ENCODE peak calls at places on chromosomes 5 and 9, in seven cellular contexts. One of them, this sample, is unnamed.

GRCh38 chr5:79133121-79133656 is 21.6 kb downstream of the BHMT start:
- DNase-seq in heart right ventricle: no peak
- DNase-seq in neural progenitor cell: peak
- DNase-seq in lower lobe of right lung: no peak
- DNase-seq in lung: no peak
- DNase-seq in sigmoid colon: no peak
- DNase-seq in substantia nigra: no peak
- DNase-seq in this sample: peak

GRCh38 chr9:88396836-88397577 is 8.8 kb downstream of the SPIN1 start:
- DNase-seq in heart right ventricle: no peak
- DNase-seq in neural progenitor cell: no peak
- DNase-seq in lower lobe of right lung: no peak
- DNase-seq in lung: no peak
- DNase-seq in sigmoid colon: no peak
- DNase-seq in substantia nigra: no peak
- DNase-seq in this sample: peak

GRCh38 chr5:145449794-145450193 is 385.3 kb downstream of the PRELID2 start:
- DNase-seq in heart right ventricle: no peak
- DNase-seq in neural progenitor cell: no peak
- DNase-seq in lower lobe of right lung: no peak
- DNase-seq in lung: no peak
- DNase-seq in sigmoid colon: no peak
- DNase-seq in substantia nigra: no peak
- DNase-seq in this sample: no peak

GRCh38 chr5:145975361-145976066 is 39.1 kb downstream of the SH3RF2 start:
- DNase-seq in heart right ventricle: no peak
- DNase-seq in neural progenitor cell: no peak
- DNase-seq in lower lobe of right lung: no peak
- DNase-seq in lung: no peak
- DNase-seq in sigmoid colon: no peak
- DNase-seq in substantia nigra: no peak
- DNase-seq in this sample: peak

GRCh38 chr9:15509931-15510788 is 610 bp downstream of the PSIP1 start:
- DNase-seq in heart right ventricle: peak
- DNase-seq in neural progenitor cell: peak
- DNase-seq in lower lobe of right lung: peak
- DNase-seq in lung: peak
- DNase-seq in sigmoid colon: peak
- DNase-seq in substantia nigra: peak
- DNase-seq in this sample: peak

GRCh38 chr5:124655943-124656459 is 90.4 kb downstream of the ZNF608 start:
- DNase-seq in heart right ventricle: no peak
- DNase-seq in neural progenitor cell: no peak
- DNase-seq in lower lobe of right lung: no peak
- DNase-seq in lung: peak
- DNase-seq in sigmoid colon: no peak
- DNase-seq in substantia nigra: no peak
- DNase-seq in this sample: peak

GRCh38 chr5:57499262-57500050 is 16.8 kb upstream of the ACTBL2 start:
- DNase-seq in heart right ventricle: peak
- DNase-seq in neural progenitor cell: peak
- DNase-seq in lower lobe of right lung: no peak
- DNase-seq in lung: no peak
- DNase-seq in sigmoid colon: no peak
- DNase-seq in substantia nigra: no peak
- DNase-seq in this sample: no peak

GRCh38 chr9:114252394-114252793 is 70.5 kb upstream of the ORM1 start:
- DNase-seq in heart right ventricle: no peak
- DNase-seq in neural progenitor cell: no peak
- DNase-seq in lower lobe of right lung: no peak
- DNase-seq in lung: no peak
- DNase-seq in sigmoid colon: no peak
- DNase-seq in substantia nigra: no peak
- DNase-seq in this sample: no peak

GRCh38 chr5:143244990-143245389 is 158.5 kb downstream of the NR3C1 start:
- DNase-seq in heart right ventricle: no peak
- DNase-seq in neural progenitor cell: no peak
- DNase-seq in lower lobe of right lung: no peak
- DNase-seq in lung: no peak
- DNase-seq in sigmoid colon: no peak
- DNase-seq in substantia nigra: no peak
- DNase-seq in this sample: no peak

GRCh38 chr9:122961139-122961538 is 20.3 kb downstream of the RABGAP1 start:
- DNase-seq in heart right ventricle: no peak
- DNase-seq in neural progenitor cell: no peak
- DNase-seq in lower lobe of right lung: no peak
- DNase-seq in lung: no peak
- DNase-seq in sigmoid colon: no peak
- DNase-seq in substantia nigra: no peak
- DNase-seq in this sample: no peak

GRCh38 chr5:66929995-66930394 is 266.6 kb downstream of the CD180 start:
- DNase-seq in heart right ventricle: no peak
- DNase-seq in neural progenitor cell: no peak
- DNase-seq in lower lobe of right lung: no peak
- DNase-seq in lung: no peak
- DNase-seq in sigmoid colon: no peak
- DNase-seq in substantia nigra: no peak
- DNase-seq in this sample: no peak

GRCh38 chr5:14510156-14510734 is 71.3 kb upstream of the OTULINL start:
- DNase-seq in heart right ventricle: no peak
- DNase-seq in neural progenitor cell: no peak
- DNase-seq in lower lobe of right lung: no peak
- DNase-seq in lung: no peak
- DNase-seq in sigmoid colon: no peak
- DNase-seq in substantia nigra: no peak
- DNase-seq in this sample: no peak

GRCh38 chr5:78251663-78252284 is 42.7 kb downstream of the AP3B1 start:
- DNase-seq in heart right ventricle: no peak
- DNase-seq in neural progenitor cell: no peak
- DNase-seq in lower lobe of right lung: no peak
- DNase-seq in lung: no peak
- DNase-seq in sigmoid colon: no peak
- DNase-seq in substantia nigra: no peak
- DNase-seq in this sample: no peak

GRCh38 chr5:10565785-10566506 is 2.1 kb downstream of the ANKRD33B start:
- DNase-seq in heart right ventricle: no peak
- DNase-seq in neural progenitor cell: no peak
- DNase-seq in lower lobe of right lung: no peak
- DNase-seq in lung: no peak
- DNase-seq in sigmoid colon: peak
- DNase-seq in substantia nigra: no peak
- DNase-seq in this sample: no peak

GRCh38 chr5:10564838-10565784 is 1.2 kb downstream of the ANKRD33B start:
- DNase-seq in heart right ventricle: peak
- DNase-seq in neural progenitor cell: peak
- DNase-seq in lower lobe of right lung: peak
- DNase-seq in lung: no peak
- DNase-seq in sigmoid colon: no peak
- DNase-seq in substantia nigra: no peak
- DNase-seq in this sample: no peak

GRCh38 chr5:10562202-10563131 is 1.4 kb upstream of the ANKRD33B start:
- DNase-seq in heart right ventricle: no peak
- DNase-seq in neural progenitor cell: no peak
- DNase-seq in lower lobe of right lung: no peak
- DNase-seq in lung: no peak
- DNase-seq in sigmoid colon: peak
- DNase-seq in substantia nigra: no peak
- DNase-seq in this sample: no peak

GRCh38 chr5:10563132-10563939 is 534 bp upstream of the ANKRD33B start:
- DNase-seq in heart right ventricle: peak
- DNase-seq in neural progenitor cell: peak
- DNase-seq in lower lobe of right lung: peak
- DNase-seq in lung: no peak
- DNase-seq in sigmoid colon: peak
- DNase-seq in substantia nigra: no peak
- DNase-seq in this sample: peak

DNA sequence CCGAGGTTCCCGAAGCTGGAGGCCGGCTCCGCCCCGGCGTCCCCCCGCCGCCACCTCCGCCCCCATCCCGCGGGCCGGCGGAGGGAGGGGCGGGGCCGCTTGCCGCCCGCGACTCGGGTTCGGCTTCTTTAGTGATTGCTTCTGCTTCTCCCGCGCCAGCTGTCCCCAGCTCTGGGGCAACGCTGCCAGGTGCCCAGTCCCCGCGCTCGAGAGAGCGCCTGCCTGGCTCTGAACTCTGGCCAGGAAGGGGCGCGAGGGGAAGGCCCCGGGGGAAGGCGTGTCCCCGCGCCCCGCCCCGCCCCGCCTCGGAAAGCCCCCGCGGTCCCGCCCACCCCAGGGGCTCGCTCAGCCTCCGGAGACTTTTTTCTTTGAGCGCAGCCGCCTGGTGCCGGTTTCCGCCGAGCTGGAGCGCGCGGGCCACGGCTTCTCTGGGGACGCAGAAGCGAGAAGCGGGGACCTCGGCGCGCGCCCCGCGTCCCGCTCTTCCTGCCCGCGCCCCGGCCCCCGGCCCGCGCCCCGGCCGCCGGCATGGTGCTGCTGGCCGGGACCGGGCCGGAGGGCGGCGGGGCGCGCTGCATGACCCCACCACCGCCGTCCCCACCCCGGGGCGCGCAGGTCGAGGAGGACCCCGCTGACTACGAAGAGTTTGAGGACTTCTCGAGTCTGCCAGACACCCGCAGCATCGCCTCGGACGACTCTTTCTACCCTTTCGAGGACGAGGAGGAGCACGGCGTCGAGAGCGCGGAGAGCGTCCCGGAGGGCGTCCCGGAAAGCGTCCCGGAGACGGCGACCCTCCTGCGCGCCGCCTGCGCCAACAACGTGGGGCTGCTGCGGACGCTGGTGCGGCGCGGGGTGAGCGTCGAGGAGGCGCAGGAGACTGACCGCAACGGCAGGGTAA is at the start of gene ANKRD33B:
- DNase-seq in heart right ventricle: peak
- DNase-seq in neural progenitor cell: peak
- DNase-seq in lower lobe of right lung: peak
- DNase-seq in lung: peak
- DNase-seq in sigmoid colon: peak
- DNase-seq in substantia nigra: no peak
- DNase-seq in this sample: peak
- H3K27ac ChIP-seq in heart right ventricle: peak
- H3K27ac ChIP-seq in neural progenitor cell: no peak
- H3K27ac ChIP-seq in lower lobe of right lung: peak
- H3K27ac ChIP-seq in lung: peak
- H3K27ac ChIP-seq in sigmoid colon: peak
- H3K27ac ChIP-seq in substantia nigra: no peak
- H3K27ac ChIP-seq in this sample: peak

DNA sequence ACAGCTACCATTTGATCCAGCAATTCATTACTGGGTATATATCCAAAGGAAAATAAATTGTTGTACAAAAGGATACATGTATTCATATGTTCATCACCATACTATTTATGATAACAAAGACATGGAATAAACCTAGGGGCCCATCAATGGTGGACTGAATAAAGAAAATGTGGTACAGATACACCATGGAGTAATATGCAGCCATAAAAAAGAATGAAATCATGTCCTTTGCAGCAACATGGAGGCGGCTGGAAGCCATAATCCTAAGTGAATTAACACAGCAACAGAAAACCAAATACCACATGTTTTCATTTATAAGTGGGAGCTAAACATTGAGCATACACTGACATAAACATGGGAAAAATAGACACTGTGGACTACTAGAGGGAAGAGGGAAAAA is 37.1 kb downstream of the FNIP1 start:
- DNase-seq in heart right ventricle: no peak
- DNase-seq in neural progenitor cell: no peak
- DNase-seq in lower lobe of right lung: no peak
- DNase-seq in lung: no peak
- DNase-seq in sigmoid colon: no peak
- DNase-seq in substantia nigra: no peak
- DNase-seq in this sample: no peak
- H3K27ac ChIP-seq in heart right ventricle: no peak
- H3K27ac ChIP-seq in neural progenitor cell: no peak
- H3K27ac ChIP-seq in lower lobe of right lung: no peak
- H3K27ac ChIP-seq in lung: no peak
- H3K27ac ChIP-seq in sigmoid colon: no peak
- H3K27ac ChIP-seq in substantia nigra: no peak
- H3K27ac ChIP-seq in this sample: no peak

GRCh38 chr5:157611571-157612067 is 36.0 kb upstream of the ADAM19 start:
- DNase-seq in heart right ventricle: no peak
- DNase-seq in neural progenitor cell: no peak
- DNase-seq in lower lobe of right lung: no peak
- DNase-seq in lung: no peak
- DNase-seq in sigmoid colon: no peak
- DNase-seq in substantia nigra: no peak
- DNase-seq in this sample: no peak
- H3K27ac ChIP-seq in heart right ventricle: no peak
- H3K27ac ChIP-seq in neural progenitor cell: no peak
- H3K27ac ChIP-seq in lower lobe of right lung: no peak
- H3K27ac ChIP-seq in lung: no peak
- H3K27ac ChIP-seq in sigmoid colon: peak
- H3K27ac ChIP-seq in substantia nigra: no peak
- H3K27ac ChIP-seq in this sample: no peak

GRCh38 chr9:94808926-94809700 is 82.6 kb downstream of the AOPEP start:
- DNase-seq in heart right ventricle: no peak
- DNase-seq in neural progenitor cell: no peak
- DNase-seq in lower lobe of right lung: no peak
- DNase-seq in lung: no peak
- DNase-seq in sigmoid colon: no peak
- DNase-seq in substantia nigra: no peak
- DNase-seq in this sample: no peak

GRCh38 chr9:94809778-94810177 is 83.3 kb downstream of the AOPEP start:
- DNase-seq in heart right ventricle: no peak
- DNase-seq in neural progenitor cell: no peak
- DNase-seq in lower lobe of right lung: no peak
- DNase-seq in lung: no peak
- DNase-seq in sigmoid colon: no peak
- DNase-seq in substantia nigra: no peak
- DNase-seq in this sample: no peak

GRCh38 chr9:94807556-94807955 is 81.1 kb downstream of the AOPEP start:
- DNase-seq in heart right ventricle: no peak
- DNase-seq in neural progenitor cell: no peak
- DNase-seq in lower lobe of right lung: no peak
- DNase-seq in lung: no peak
- DNase-seq in sigmoid colon: no peak
- DNase-seq in substantia nigra: no peak
- DNase-seq in this sample: no peak

GRCh38 chr9:94813379-94813778 is 86.9 kb downstream of the AOPEP start:
- DNase-seq in heart right ventricle: no peak
- DNase-seq in neural progenitor cell: no peak
- DNase-seq in lower lobe of right lung: no peak
- DNase-seq in lung: no peak
- DNase-seq in sigmoid colon: no peak
- DNase-seq in substantia nigra: no peak
- DNase-seq in this sample: no peak

DNA sequence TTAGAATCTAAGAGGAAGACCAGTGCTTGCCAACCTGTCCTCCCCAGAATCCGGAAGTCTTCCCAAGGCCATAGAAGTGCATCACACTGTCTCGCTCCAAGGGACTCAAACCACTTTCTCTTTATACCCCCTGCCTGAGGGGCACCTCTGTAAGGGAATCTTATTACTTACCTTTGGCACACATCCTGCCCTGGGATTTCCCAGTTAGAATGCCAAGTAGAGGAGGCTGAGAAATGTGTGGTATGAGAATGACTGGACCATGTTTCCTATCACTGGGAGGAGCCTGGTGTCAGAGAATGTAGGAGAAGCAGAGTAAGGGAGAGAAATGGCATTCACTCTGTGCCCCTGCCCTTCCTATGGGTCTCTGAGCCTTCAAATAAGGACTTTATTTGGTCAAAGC is 85.8 kb downstream of the AOPEP start:
- DNase-seq in heart right ventricle: no peak
- DNase-seq in neural progenitor cell: no peak
- DNase-seq in lower lobe of right lung: no peak
- DNase-seq in lung: no peak
- DNase-seq in sigmoid colon: no peak
- DNase-seq in substantia nigra: no peak
- DNase-seq in this sample: no peak
- H3K27ac ChIP-seq in heart right ventricle: no peak
- H3K27ac ChIP-seq in neural progenitor cell: no peak
- H3K27ac ChIP-seq in lower lobe of right lung: no peak
- H3K27ac ChIP-seq in lung: no peak
- H3K27ac ChIP-seq in sigmoid colon: no peak
- H3K27ac ChIP-seq in substantia nigra: no peak
- H3K27ac ChIP-seq in this sample: no peak

This sample was measured in SJSA1.